ENCODE peak calls at places on chromosomes 2 and 18, in seven cellular contexts. Q, I, U, T, V, J and C are unnamed samples. For H3K4me1, the result is how much of the 10 kb centered on the place peaks cover.

GRCh38 chr2:85902496-85902895 is 13.7 kb upstream of the ST3GAL5 start:
- DNase-seq in V (no peak), U (no peak), Q (no peak), I (no peak), J (no peak), T (no peak), C (no peak)

GRCh38 chr2:199659207-199659606 is 191.8 kb downstream of the FTCDNL1 start:
- DNase-seq in J (no peak), V (peak), Q (no peak), T (no peak), U (peak), I (no peak), C (no peak)

GRCh38 chr2:182406221-182406620 is 20.6 kb downstream of the PDE1A start:
- DNase-seq in V (no peak), J (no peak), I (no peak), T (no peak), U (no peak), Q (no peak), C (no peak)

GRCh38 chr2:13522917-13523821 is 806.4 kb downstream of the TRIB2 start:
- DNase-seq in T (peak), U (no peak), Q (no peak), J (no peak), I (no peak), V (no peak), C (no peak)

GRCh38 chr2:24435391-24436316 is 55.4 kb upstream of the NCOA1 start:
- DNase-seq in J (peak), I (no peak), Q (no peak), T (no peak), V (peak), U (no peak), C (peak)

GRCh38 chr2:167862787-167863186 is 384.6 kb downstream of the STK39 start:
- DNase-seq in Q (no peak), V (no peak), U (no peak), T (peak), J (no peak), I (no peak), C (no peak)

GRCh38 chr2:241218131-241219029 is 29.9 kb downstream of the ANO7 start:
- DNase-seq in Q (peak), J (no peak), U (no peak), V (peak), T (peak), I (peak), C (no peak)

GRCh38 chr2:129193961-129194360 is 785.5 kb upstream of the RAB6C start:
- DNase-seq in Q (no peak), U (no peak), V (peak), T (no peak), I (no peak), J (no peak), C (no peak)

GRCh38 chr18:47724186-47724975 is 206.1 kb downstream of the SMAD2 start:
- DNase-seq in V (peak), T (no peak), Q (no peak), U (no peak), I (no peak), J (no peak), C (no peak)

GRCh38 chr2:33064349-33064801 is 117.6 kb downstream of the LTBP1 start:
- DNase-seq in I (no peak), T (no peak), J (no peak), Q (no peak), U (no peak), V (no peak), C (no peak)

GRCh38 chr2:241066171-241066892 is 35.8 kb downstream of the MTERF4 start:
- DNase-seq in Q (no peak), T (no peak), I (no peak), V (no peak), J (no peak), U (no peak), C (no peak)

GRCh38 chr18:32086866-32087265 is 4.8 kb upstream of the RNF138 start:
- DNase-seq in V (no peak), I (no peak), U (no peak), T (peak), Q (no peak), J (no peak), C (no peak)

GRCh38 chr2:111101592-111101991 is 19.1 kb upstream of the BCL2L11 start:
- DNase-seq in I (no peak), J (no peak), Q (no peak), T (no peak), U (no peak), V (no peak), C (no peak)

GRCh38 chr2:233463586-233463985 is 103.0 kb downstream of the USP40 start:
- DNase-seq in Q (no peak), U (no peak), T (no peak), I (no peak), J (no peak), V (no peak), C (no peak)

GRCh38 chr2:84302513-84303412 is 156.3 kb downstream of the SUCLG1 start:
- DNase-seq in U (peak), J (no peak), I (peak), Q (no peak), T (peak), V (peak), C (no peak)

GRCh38 chr2:72182547-72183460 is 35.1 kb upstream of the CYP26B1 start:
- DNase-seq in T (no peak), Q (no peak), J (no peak), U (no peak), I (no peak), V (no peak), C (no peak)

GRCh38 chr2:98464772-98465310 is 20.2 kb downstream of the INPP4A start:
- DNase-seq in T (no peak), J (no peak), I (peak), V (no peak), Q (peak), U (no peak), C (no peak)

GRCh38 chr2:46769809-46770208 is 145.8 kb downstream of the MCFD2 start:
- DNase-seq in Q (no peak), V (no peak), T (peak), J (no peak), U (no peak), I (no peak), C (no peak)

GRCh38 chr2:18900691-18901113 is 311.3 kb upstream of the NT5C1B start:
- DNase-seq in I (no peak), U (no peak), J (peak), V (no peak), T (no peak), Q (no peak), C (no peak)

GRCh38 chr2:44663471-44664073 is 277.9 kb upstream of the SIX3 start:
- DNase-seq in V (no peak), I (no peak), T (no peak), U (no peak), Q (no peak), J (no peak), C (no peak)

GRCh38 chr2:112881217-112882000 is 29.6 kb upstream of the IL37 start:
- DNase-seq in I (no peak), J (no peak), V (no peak), Q (no peak), U (no peak), T (peak), C (no peak)

GRCh38 chr2:172098287-172098649 is 4.4 kb downstream of the DLX2 start:
- DNase-seq in V (no peak), J (no peak), U (no peak), Q (no peak), I (no peak), T (no peak), C (no peak)

GRCh38 chr2:163345795-163346573 is 389.8 kb downstream of the FIGN start:
- DNase-seq in Q (no peak), V (peak), I (no peak), U (no peak), T (peak), J (no peak), C (no peak)

GRCh38 chr18:75111673-75112485 is 97.1 kb downstream of the PTGR3 start:
- DNase-seq in Q (no peak), T (peak), U (no peak), I (no peak), J (no peak), V (no peak), C (no peak)

GRCh38 chr2:226378733-226379132 is 420.9 kb downstream of the IRS1 start:
- DNase-seq in Q (no peak), U (no peak), V (no peak), J (no peak), T (peak), I (no peak), C (no peak)

GRCh38 chr18:23963443-23964185 is 50.9 kb upstream of the TTC39C start:
- DNase-seq in T (peak), U (no peak), Q (no peak), J (no peak), V (no peak), I (no peak), C (no peak)

GRCh38 chr2:26556309-26557243 is 78.7 kb upstream of the OTOF start:
- DNase-seq in I (no peak), J (no peak), U (no peak), T (no peak), V (no peak), Q (no peak), C (no peak)

GRCh38 chr2:239130786-239131325 is 270.0 kb downstream of the HDAC4 start:
- DNase-seq in I (no peak), T (no peak), Q (no peak), J (no peak), V (no peak), U (no peak), C (no peak)
- H3K27ac ChIP-seq in I (no peak), T (no peak), Q (no peak), J (no peak), V (no peak), U (no peak), C (no peak)

DNA sequence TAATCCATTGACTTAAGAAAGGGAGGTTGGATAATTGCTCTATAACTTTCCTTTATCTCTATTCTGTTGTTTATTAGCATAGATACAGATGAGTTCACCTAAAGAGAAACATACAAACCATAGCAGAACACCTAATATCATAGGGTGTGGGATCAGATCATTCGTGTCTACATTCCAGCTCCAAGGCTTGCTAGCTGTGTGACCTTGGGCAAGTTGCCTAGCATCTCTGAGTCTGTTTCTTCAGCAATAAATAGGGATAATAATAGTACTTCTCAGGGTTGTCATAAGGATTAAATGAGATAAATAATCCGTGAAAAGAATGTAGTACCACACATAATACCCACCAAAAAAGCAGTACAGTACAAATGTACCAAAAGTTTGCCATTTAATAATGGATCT is 126.2 kb downstream of the PLB1 start:
- DNase-seq in J (no peak), Q (no peak), V (no peak), T (no peak), I (no peak), U (no peak), C (no peak)
- H3K4me1 ChIP-seq in J (under half), Q (half or more), V (under half), T (half or more), I (half or more), U (under half), C (half or more)

GRCh38 chr2:218851286-218851685 is 8.3 kb upstream of the WNT6 start:
- DNase-seq in T (no peak), Q (no peak), J (no peak), U (no peak), V (no peak), I (no peak), C (no peak)

GRCh38 chr2:218853766-218854165 is 5.8 kb upstream of the WNT6 start:
- DNase-seq in U (no peak), I (no peak), T (peak), Q (no peak), J (no peak), V (no peak), C (no peak)

GRCh38 chr2:218850796-218851195 is 8.8 kb upstream of the WNT6 start:
- DNase-seq in T (no peak), V (no peak), J (no peak), Q (no peak), U (no peak), I (no peak), C (no peak)

GRCh38 chr2:218854860-218855259 is 4.7 kb upstream of the WNT6 start:
- DNase-seq in U (no peak), Q (no peak), I (no peak), J (no peak), T (no peak), V (no peak), C (no peak)

GRCh38 chr2:218852911-218853667 is 6.5 kb upstream of the WNT6 start:
- DNase-seq in Q (peak), T (peak), J (peak), V (peak), I (peak), U (no peak), C (no peak)
- H3K27ac ChIP-seq in Q (no peak), T (no peak), J (no peak), V (no peak), I (no peak), U (no peak), C (no peak)

GRCh38 chr2:56011624-56012023 is 88.0 kb upstream of the EFEMP1 start:
- DNase-seq in U (no peak), J (no peak), I (no peak), V (no peak), T (no peak), Q (no peak), C (no peak)
- H3K4me1 ChIP-seq in U (under half), J (under half), I (under half), V (half or more), T (under half), Q (under half), C (under half)

DNA sequence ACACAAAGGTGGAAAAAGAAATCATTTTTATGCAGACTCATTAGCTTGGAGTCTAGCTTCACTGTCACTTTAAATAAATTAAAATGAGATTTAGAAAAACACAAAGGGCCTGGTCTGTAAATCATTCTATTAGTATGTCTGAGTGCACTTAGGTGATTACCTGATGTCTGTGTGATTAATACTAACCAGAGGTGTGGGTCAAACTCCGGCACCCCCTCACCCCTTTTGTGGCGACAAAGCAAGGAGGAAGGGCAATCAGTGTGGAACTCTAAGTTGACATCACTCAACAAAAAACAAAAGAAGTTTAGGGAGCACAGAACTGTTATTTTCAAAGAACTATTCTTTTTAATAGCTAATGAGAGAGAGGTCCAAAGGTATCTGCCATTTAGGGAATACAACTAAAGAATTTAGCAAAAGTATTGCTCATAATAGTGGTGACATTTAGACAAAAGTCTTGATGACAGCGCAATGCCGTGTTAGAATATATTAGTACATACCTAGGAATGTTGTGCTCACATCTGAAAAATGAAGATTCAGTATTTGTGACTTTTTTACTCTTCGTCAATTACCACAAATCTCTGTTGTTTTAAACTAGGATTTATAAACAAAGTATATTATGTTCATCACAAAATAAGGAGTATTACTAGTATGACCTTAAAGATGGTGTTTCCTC is 66.3 kb downstream of the ZEB2 start:
- DNase-seq in V (no peak), J (no peak), U (no peak), I (no peak), Q (no peak), T (no peak), C (no peak)
- H3K27ac ChIP-seq in V (peak), J (peak), U (no peak), I (no peak), Q (peak), T (no peak), C (no peak)

GRCh38 chr2:189302274-189302948 is 122.8 kb upstream of the COL5A2 start:
- DNase-seq in Q (no peak), U (no peak), I (no peak), T (peak), J (no peak), V (no peak), C (no peak)
- H3K4me1 ChIP-seq in Q (half or more), U (under half), I (under half), T (under half), J (under half), V (under half), C (under half)

GRCh38 chr2:75772908-75773630 is 62.4 kb upstream of the GCFC2 start:
- DNase-seq in Q (no peak), I (no peak), J (no peak), U (peak), T (no peak), V (peak), C (no peak)
- H3K27ac ChIP-seq in Q (no peak), I (no peak), J (no peak), U (no peak), T (no peak), V (no peak), C (no peak)

GRCh38 chr2:1502891-1503304 is 89.6 kb downstream of the TPO start:
- DNase-seq in T (no peak), I (no peak), J (no peak), Q (no peak), U (no peak), V (no peak), C (no peak)
- H3K4me1 ChIP-seq in T (under half), I (under half), J (under half), Q (under half), U (under half), V (under half), C (under half)

DNA sequence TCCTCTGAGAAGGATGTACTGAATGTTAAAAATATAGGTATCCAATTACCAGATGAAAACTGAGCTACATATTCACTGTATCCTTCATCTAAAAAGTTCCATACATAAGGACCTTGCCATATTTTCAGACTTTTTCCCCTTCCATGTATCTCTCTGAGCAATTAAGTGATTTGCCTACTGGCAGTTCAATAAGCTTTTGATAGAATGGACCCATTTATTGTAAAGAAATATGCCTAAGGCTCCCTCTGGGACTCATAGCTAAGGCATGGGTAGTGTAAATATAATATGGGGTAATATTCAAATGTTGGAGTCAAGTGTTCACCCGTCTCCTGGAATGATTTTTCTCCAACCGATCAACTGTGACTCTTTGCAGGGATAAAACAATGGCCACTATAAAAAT is 135.4 kb upstream of the FSHR start:
- DNase-seq in U (no peak), T (no peak), J (no peak), I (no peak), V (no peak), Q (no peak), C (no peak)
- H3K27ac ChIP-seq in U (no peak), T (no peak), J (no peak), I (no peak), V (no peak), Q (no peak), C (no peak)

GRCh38 chr2:43132523-43133301 is 93.7 kb downstream of the ZFP36L2 start:
- DNase-seq in I (no peak), V (no peak), J (no peak), U (no peak), T (no peak), Q (peak), C (no peak)
- H3K4me1 ChIP-seq in I (half or more), V (under half), J (under half), U (under half), T (under half), Q (half or more), C (under half)